ENCODE peak calls at places on chromosomes 5 and 9, in eight cellular contexts. O, E, B, X, J, F, N and Z are unnamed samples.

GRCh38 chr9:121440265-121440664 is 59.4 kb downstream of the GGTA1 start:
- DNase-seq in X (no peak), N (no peak), B (no peak), E (no peak), F (no peak), J (peak), O (no peak), Z (peak)

GRCh38 chr5:132044207-132044606 is 16.2 kb upstream of the IL3 start:
- DNase-seq in O (no peak), B (no peak), X (peak), J (no peak), E (no peak), F (no peak), N (no peak), Z (no peak)

GRCh38 chr5:169626779-169627178 is 10.3 kb upstream of the DOCK2 start:
- DNase-seq in B (no peak), J (peak), F (no peak), O (no peak), X (no peak), E (no peak), N (no peak), Z (peak)

GRCh38 chr5:104456122-104456521 is 893.5 kb upstream of the NUDT12 start:
- DNase-seq in O (no peak), X (no peak), N (no peak), B (no peak), E (no peak), F (no peak), J (no peak), Z (no peak)

GRCh38 chr5:56457887-56458451 is 224.8 kb upstream of the ANKRD55 start:
- DNase-seq in N (no peak), J (peak), B (no peak), O (no peak), F (no peak), E (no peak), X (peak), Z (no peak)

GRCh38 chr5:53936481-53937352 is 373.7 kb downstream of the ARL15 start:
- DNase-seq in N (no peak), X (peak), O (no peak), E (peak), B (no peak), J (no peak), F (no peak), Z (no peak)

GRCh38 chr5:54522080-54522479 is 4.5 kb downstream of the SNX18 start:
- DNase-seq in B (no peak), X (no peak), F (no peak), O (no peak), E (no peak), J (no peak), N (no peak), Z (no peak)

GRCh38 chr5:133035224-133035623 is 8.9 kb upstream of the ZCCHC10 start:
- DNase-seq in N (no peak), E (no peak), J (no peak), X (no peak), O (no peak), B (no peak), F (no peak), Z (no peak)

GRCh38 chr9:75027187-75028107 is 646 bp downstream of the CARNMT1 start:
- DNase-seq in X (peak), E (peak), N (peak), B (peak), F (peak), J (peak), O (peak), Z (peak)

GRCh38 chr5:137310051-137310730 is 188.9 kb downstream of the SPOCK1 start:
- DNase-seq in B (no peak), X (no peak), N (no peak), E (no peak), J (peak), F (no peak), O (no peak), Z (peak)

GRCh38 chr5:177607452-177608192 is 7.7 kb downstream of the B4GALT7 start:
- DNase-seq in J (peak), B (peak), O (peak), N (peak), E (peak), X (peak), F (peak), Z (peak)

GRCh38 chr5:112737088-112737471 is 605 bp upstream of the APC start:
- DNase-seq in J (no peak), N (no peak), E (no peak), X (no peak), B (no peak), F (no peak), O (no peak), Z (no peak)

GRCh38 chr9:4832786-4833579 is 40.2 kb downstream of the RCL1 start:
- DNase-seq in B (no peak), F (no peak), J (peak), O (no peak), E (no peak), X (peak), N (no peak), Z (peak)

GRCh38 chr9:131296906-131297500 is 7.5 kb downstream of the PLPP7 start:
- DNase-seq in F (no peak), O (no peak), X (no peak), B (no peak), N (no peak), E (no peak), J (no peak), Z (no peak)

GRCh38 chr5:68392608-68393007 is 177.1 kb downstream of the PIK3R1 start:
- DNase-seq in B (no peak), X (no peak), J (no peak), O (no peak), F (no peak), E (no peak), N (no peak), Z (no peak)

GRCh38 chr5:178473858-178474257 is 116.3 kb downstream of the COL23A1 start:
- DNase-seq in B (no peak), F (no peak), J (no peak), E (no peak), N (no peak), X (no peak), O (no peak), Z (no peak)

GRCh38 chr5:69046375-69046957 is 47.3 kb upstream of the SLC30A5 start:
- DNase-seq in F (no peak), B (no peak), J (peak), E (no peak), O (no peak), N (no peak), X (no peak), Z (no peak)

GRCh38 chr9:4298255-4299005 is 1.4 kb downstream of the GLIS3 start:
- DNase-seq in O (peak), J (peak), B (peak), N (peak), F (no peak), E (peak), X (peak), Z (no peak)

GRCh38 chr5:39106332-39106731 is 32.1 kb upstream of the RICTOR start:
- DNase-seq in X (no peak), E (no peak), F (no peak), O (no peak), J (peak), N (no peak), B (no peak), Z (no peak)

GRCh38 chr9:29044959-29045358 is 1471.7 kb upstream of the C9orf72 start:
- DNase-seq in E (no peak), O (no peak), F (no peak), B (no peak), N (no peak), X (no peak), J (no peak), Z (no peak)

GRCh38 chr9:110703669-110704068 is 35.1 kb downstream of the MUSK start:
- DNase-seq in X (no peak), N (no peak), F (no peak), J (no peak), B (no peak), E (no peak), O (no peak), Z (no peak)

GRCh38 chr9:104025109-104025508 is 69.0 kb upstream of the SMC2 start:
- DNase-seq in J (no peak), O (no peak), B (no peak), E (no peak), X (no peak), F (no peak), N (no peak), Z (no peak)

GRCh38 chr9:1870915-1871314 is 144.2 kb upstream of the SMARCA2 start:
- DNase-seq in F (no peak), O (no peak), E (no peak), N (no peak), J (no peak), X (no peak), B (no peak), Z (no peak)

GRCh38 chr5:94749048-94749447 is 130.6 kb downstream of the SLF1 start:
- DNase-seq in J (no peak), X (no peak), F (no peak), O (no peak), B (no peak), E (no peak), N (no peak), Z (no peak)

GRCh38 chr5:154444559-154445421 is 1.0 kb upstream of the SAP30L start:
- DNase-seq in N (peak), E (peak), F (peak), B (peak), X (no peak), O (peak), J (no peak), Z (no peak)

GRCh38 chr5:150585781-150586461 is 54.5 kb upstream of the SYNPO start:
- DNase-seq in O (peak), X (no peak), F (no peak), B (peak), J (no peak), E (no peak), N (peak), Z (no peak)

GRCh38 chr5:112976432-112977309 is at the start of gene DCP2:
- DNase-seq in J (peak), X (peak), F (peak), B (peak), E (peak), N (peak), O (peak), Z (peak)

GRCh38 chr5:73702951-73703350 is 77.0 kb downstream of the ARHGEF28 start:
- DNase-seq in E (no peak), B (no peak), X (no peak), J (no peak), F (no peak), O (no peak), N (no peak), Z (no peak)

GRCh38 chr5:10663531-10664183 is 97.4 kb downstream of the DAP start:
- DNase-seq in X (no peak), F (no peak), N (no peak), E (peak), B (no peak), O (no peak), J (peak), Z (peak)

GRCh38 chr5:6791031-6791577 is 77.9 kb downstream of the TENT4A start:
- DNase-seq in N (no peak), X (no peak), F (no peak), B (no peak), J (no peak), E (no peak), O (no peak), Z (no peak)

GRCh38 chr5:66821626-66822429 is 225.6 kb downstream of the MAST4 start:
- DNase-seq in F (no peak), X (no peak), O (no peak), N (no peak), E (no peak), B (no peak), J (no peak), Z (no peak)

GRCh38 chr9:116075191-116075590 is 78.4 kb upstream of the PAPPA start:
- DNase-seq in F (no peak), O (no peak), X (no peak), J (peak), B (no peak), E (no peak), N (no peak), Z (peak)

GRCh38 chr9:110047955-110048472 is 159.9 kb downstream of the C9orf152 start:
- DNase-seq in B (no peak), J (no peak), X (no peak), F (peak), O (peak), N (no peak), E (peak), Z (no peak)

GRCh38 chr5:109739741-109740140 is 50.0 kb downstream of the MAN2A1 start:
- DNase-seq in B (no peak), X (no peak), O (no peak), N (no peak), E (no peak), J (peak), F (no peak), Z (no peak)

GRCh38 chr5:160213537-160213936 is 15.8 kb upstream of the FABP6 start:
- DNase-seq in E (no peak), O (no peak), F (no peak), J (peak), B (no peak), X (peak), N (no peak), Z (peak)

GRCh38 chr5:33890633-33891032 is 1.2 kb downstream of the ADAMTS12 start:
- DNase-seq in O (no peak), N (no peak), J (peak), F (no peak), E (no peak), X (peak), B (no peak), Z (peak)

DNA sequence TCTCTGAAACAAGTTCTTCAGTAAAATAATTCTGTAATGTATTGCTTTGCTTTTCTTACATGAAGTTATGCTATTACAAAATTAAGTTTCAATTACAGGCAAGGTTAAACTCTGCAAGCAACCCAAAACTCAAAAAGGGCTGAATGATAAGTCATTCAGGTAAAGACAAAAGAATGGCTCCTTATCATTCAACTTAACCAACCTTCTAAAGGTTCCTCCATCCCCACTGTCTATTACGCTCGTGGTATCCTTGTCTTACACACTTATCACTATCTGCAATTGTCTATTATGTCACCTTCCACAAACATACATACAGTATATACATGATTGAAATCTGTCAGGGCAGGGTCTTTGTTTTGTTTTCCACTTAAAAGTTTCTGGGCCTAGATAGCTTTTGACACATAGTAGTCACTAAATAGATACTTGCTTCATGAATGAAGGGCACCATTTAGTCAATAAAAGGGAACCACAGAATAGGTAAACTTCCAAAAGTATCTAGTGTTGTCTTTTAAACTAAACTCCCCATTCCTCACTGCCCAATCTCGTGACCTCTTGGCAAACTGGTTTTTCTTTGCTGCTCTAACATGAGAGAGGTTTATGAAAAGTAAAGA is 6.9 kb downstream of the RPL37 start:
- DNase-seq in J (no peak), E (no peak), O (no peak), N (no peak), F (no peak), B (no peak), X (no peak), Z (no peak)
- TF ChIP-seq POLR2A in J (peak), E (no peak), O (no peak), N (no peak), F (no peak), B (no peak), X (no peak), Z (no peak)

GRCh38 chr9:124934290-124934689 is 6.6 kb downstream of the GOLGA1 start:
- DNase-seq in B (no peak), O (no peak), X (no peak), J (peak), N (no peak), E (no peak), F (no peak), Z (peak)

GRCh38 chr9:124928116-124928515 is 12.8 kb downstream of the GOLGA1 start:
- DNase-seq in E (no peak), X (no peak), F (no peak), B (no peak), O (no peak), N (no peak), J (no peak), Z (no peak)

GRCh38 chr9:124932355-124932754 is 8.5 kb downstream of the GOLGA1 start:
- DNase-seq in N (no peak), J (no peak), O (no peak), B (no peak), F (no peak), E (no peak), X (no peak), Z (no peak)

GRCh38 chr9:124929464-124929863 is 11.4 kb downstream of the GOLGA1 start:
- DNase-seq in F (no peak), E (no peak), X (no peak), B (no peak), J (no peak), O (no peak), N (no peak), Z (no peak)
- TF ChIP-seq POLR2A in F (no peak), E (no peak), X (no peak), B (no peak), J (no peak), O (no peak), N (no peak), Z (no peak)

GRCh38 chr9:97557606-97558095 is 56.2 kb downstream of the TMOD1 start:
- DNase-seq in O (peak), J (no peak), E (peak), N (no peak), F (peak), B (peak), X (peak), Z (no peak)
- TF ChIP-seq POLR2A in O (peak), J (no peak), E (peak), N (no peak), F (no peak), B (no peak), X (peak), Z (no peak)

DNA sequence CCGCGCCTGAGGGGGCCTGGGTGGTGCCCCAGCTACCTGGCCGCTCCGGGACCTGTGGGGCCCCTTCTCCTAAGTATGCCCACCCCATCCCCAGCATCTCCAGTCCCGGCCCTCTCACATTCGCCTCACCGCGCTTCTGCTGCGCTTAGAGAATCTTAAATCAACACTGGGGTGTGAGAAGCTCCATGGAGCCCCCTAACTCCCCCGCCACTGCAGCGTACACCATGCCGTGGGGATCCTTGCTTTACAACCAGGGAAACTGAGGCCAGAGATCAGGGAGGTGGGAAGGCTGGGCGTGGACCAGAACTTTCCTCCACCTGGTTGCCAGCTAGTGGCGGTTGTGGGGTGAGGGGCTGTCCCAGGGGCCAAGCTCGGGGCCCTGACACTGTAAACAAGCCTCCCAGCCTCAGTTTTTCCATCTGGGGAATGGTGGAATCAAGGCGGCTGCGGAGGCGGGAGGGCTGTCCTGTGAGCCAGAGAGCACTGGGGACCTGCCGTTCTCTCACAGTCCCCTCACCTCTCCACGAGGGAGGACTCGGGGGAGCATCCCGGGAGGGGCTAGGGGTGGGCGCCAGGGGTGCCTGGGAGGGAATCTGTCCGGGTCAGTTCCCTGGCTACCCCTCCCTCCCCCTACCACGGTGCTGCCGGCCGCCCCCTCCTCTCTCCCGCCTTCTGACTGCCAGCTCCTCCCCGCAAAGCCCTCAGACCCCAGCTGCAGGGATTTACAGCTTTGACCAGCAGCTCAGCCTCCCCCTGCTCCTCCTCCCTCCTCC is 161.2 kb downstream of the C9orf50 start:
- DNase-seq in X (no peak), E (no peak), O (no peak), J (no peak), B (peak), N (no peak), F (peak), Z (no peak)
- TF ChIP-seq POLR2A in X (no peak), E (no peak), O (no peak), J (no peak), B (no peak), N (no peak), F (no peak), Z (no peak)

GRCh38 chr5:36150676-36151433 is 832 bp downstream of the LMBRD2 start:
- DNase-seq in E (peak), X (peak), O (peak), B (peak), J (peak), F (peak), N (peak), Z (peak)
- TF ChIP-seq POLR2A in E (no peak), X (no peak), O (no peak), B (no peak), J (no peak), F (no peak), N (no peak), Z (no peak)

DNA sequence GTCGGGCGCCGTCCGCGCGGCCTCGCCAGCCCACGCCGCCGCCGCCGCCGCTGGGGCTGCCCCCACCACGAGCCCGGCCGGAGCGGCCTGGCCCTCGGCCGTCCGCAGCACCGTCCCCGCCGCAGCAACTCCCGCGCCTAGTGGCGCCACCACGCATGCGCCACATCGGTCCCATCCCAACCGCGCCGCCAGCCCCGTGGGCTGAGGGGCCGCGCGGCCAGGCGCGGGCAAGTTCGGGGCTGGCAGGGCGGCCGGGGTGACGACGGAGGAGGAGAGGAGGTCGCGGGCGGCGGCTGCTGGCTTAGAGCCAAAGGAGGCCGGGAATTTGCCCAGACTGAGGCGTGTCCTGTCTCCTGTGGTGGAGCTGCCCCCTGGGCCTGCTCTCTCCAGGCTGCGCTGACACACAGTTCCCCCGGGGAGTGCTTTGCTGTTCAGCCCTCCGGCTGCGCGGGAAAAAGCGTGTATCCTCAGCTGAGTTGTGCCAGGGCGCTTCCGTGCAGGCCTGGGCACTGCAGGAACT is at the start of gene TUSC1:
- DNase-seq in B (peak), F (peak), X (peak), N (peak), O (peak), E (peak), J (peak), Z (peak)
- TF ChIP-seq POLR2A in B (no peak), F (no peak), X (peak), N (no peak), O (peak), E (peak), J (no peak), Z (peak)

GRCh38 chr9:76905984-76906861 is at the start of gene PRUNE2:
- DNase-seq in E (peak), F (no peak), O (peak), J (peak), N (peak), B (peak), X (peak), Z (peak)
- TF ChIP-seq POLR2A in E (no peak), F (no peak), O (no peak), J (no peak), N (peak), B (peak), X (peak), Z (no peak)

GRCh38 chr5:88826959-88827585 is 55.9 kb downstream of the MEF2C start:
- DNase-seq in N (no peak), J (peak), X (peak), F (peak), E (peak), B (peak), O (no peak), Z (no peak)
- TF ChIP-seq POLR2A in N (peak), J (no peak), X (no peak), F (no peak), E (peak), B (peak), O (no peak), Z (no peak)

GRCh38 chr9:72305102-72305546 is 59.9 kb downstream of the ZFAND5 start:
- DNase-seq in X (peak), E (peak), J (peak), F (peak), B (peak), N (peak), O (no peak), Z (peak)
- TF ChIP-seq POLR2A in X (no peak), E (peak), J (no peak), F (no peak), B (peak), N (peak), O (peak), Z (peak)

GRCh38 chr9:112750767-112751058 is 153 bp downstream of the SNX30 start:
- DNase-seq in F (peak), X (no peak), J (no peak), B (no peak), O (no peak), E (no peak), N (no peak), Z (no peak)
- TF ChIP-seq POLR2A in F (no peak), X (no peak), J (peak), B (no peak), O (no peak), E (no peak), N (no peak), Z (no peak)